ENCODE peak calls at places on chromosomes 12 and 14, in nine cellular contexts. X, N, S, P, T, H, D, B and Z are unnamed samples.

GRCh38 chr12:58919271-58920101 is 818 bp downstream of the LRIG3 start:
- DNase-seq in X (no peak), N (peak), S (peak), P (peak), T (no peak), H (no peak), D (peak), B (peak), Z (peak)

GRCh38 chr14:31449971-31450610 is 7.2 kb downstream of the DTD2 start:
- DNase-seq in X (peak), N (no peak), S (peak), P (peak), T (peak), H (no peak), D (peak), B (no peak), Z (peak)

GRCh38 chr14:74763803-74764531 is 851 bp downstream of the YLPM1 start:
- DNase-seq in X (peak), N (no peak), S (peak), P (peak), T (no peak), H (no peak), D (peak), B (peak), Z (peak)

GRCh38 chr12:53328043-53328435 is 6.6 kb upstream of the AAAS start:
- DNase-seq in X (peak), N (peak), S (no peak), P (no peak), T (no peak), H (no peak), D (no peak), B (no peak), Z (no peak)

GRCh38 chr12:331287-331686 is 57.8 kb downstream of the KDM5A start:
- DNase-seq in X (no peak), N (no peak), S (no peak), P (no peak), T (no peak), H (no peak), D (no peak), B (no peak), Z (no peak)

GRCh38 chr12:107033758-107034739 is 47.1 kb upstream of the MTERF2 start:
- DNase-seq in X (no peak), N (no peak), S (no peak), P (no peak), T (no peak), H (no peak), D (no peak), B (no peak), Z (no peak)

GRCh38 chr12:41869432-41869831 is 275.2 kb downstream of the GXYLT1 start:
- DNase-seq in X (no peak), N (no peak), S (no peak), P (no peak), T (no peak), H (no peak), D (no peak), B (no peak), Z (no peak)

GRCh38 chr12:93676408-93677194 is 574 bp upstream of the CRADD start:
- DNase-seq in X (peak), N (no peak), S (no peak), P (no peak), T (no peak), H (no peak), D (no peak), B (no peak), Z (no peak)

GRCh38 chr14:72178517-72178916 is 246.3 kb downstream of the RGS6 start:
- DNase-seq in X (no peak), N (peak), S (no peak), P (no peak), T (no peak), H (no peak), D (no peak), B (no peak), Z (no peak)

GRCh38 chr14:96117101-96117897 is 78.1 kb downstream of the C14orf132 start:
- DNase-seq in X (peak), N (no peak), S (peak), P (peak), T (no peak), H (no peak), D (no peak), B (no peak), Z (peak)

GRCh38 chr12:119573086-119573485 is 20.5 kb upstream of the TMEM233 start:
- DNase-seq in X (no peak), N (no peak), S (no peak), P (no peak), T (no peak), H (no peak), D (no peak), B (no peak), Z (no peak)

GRCh38 chr12:44465139-44465538 is 411.0 kb downstream of the NELL2 start:
- DNase-seq in X (peak), N (no peak), S (no peak), P (no peak), T (no peak), H (no peak), D (no peak), B (no peak), Z (no peak)

GRCh38 chr12:47984331-47984801 is 19.9 kb downstream of the COL2A1 start:
- DNase-seq in X (no peak), N (no peak), S (no peak), P (no peak), T (no peak), H (no peak), D (no peak), B (no peak), Z (no peak)

GRCh38 chr14:60862283-60862682 is 118.6 kb downstream of the TRMT5 start:
- DNase-seq in X (peak), N (no peak), S (no peak), P (no peak), T (peak), H (no peak), D (peak), B (peak), Z (peak)

GRCh38 chr12:11075642-11076041 is 13.5 kb upstream of the TAS2R46 start:
- DNase-seq in X (no peak), N (no peak), S (no peak), P (no peak), T (no peak), H (no peak), D (no peak), B (no peak), Z (no peak)

GRCh38 chr14:69398053-69398817 is at the start of the genes ERH and SLC39A9:
- DNase-seq in X (peak), N (peak), S (peak), P (peak), T (peak), H (peak), D (peak), B (peak), Z (peak)

GRCh38 chr12:50568338-50569155 is 63.8 kb downstream of the DIP2B start:
- DNase-seq in X (no peak), N (no peak), S (peak), P (no peak), T (no peak), H (no peak), D (no peak), B (no peak), Z (peak)

GRCh38 chr12:64450711-64451486 is 1.0 kb upstream of the TBK1 start:
- DNase-seq in X (peak), N (peak), S (peak), P (peak), T (no peak), H (no peak), D (peak), B (no peak), Z (peak)

GRCh38 chr12:54304187-54304810 is 3.5 kb upstream of the NFE2 start:
- DNase-seq in X (no peak), N (peak), S (no peak), P (no peak), T (no peak), H (peak), D (no peak), B (peak), Z (peak)

GRCh38 chr12:71092290-71092689 is 65.5 kb downstream of the TSPAN8 start:
- DNase-seq in X (no peak), N (no peak), S (peak), P (no peak), T (no peak), H (no peak), D (no peak), B (no peak), Z (peak)

GRCh38 chr14:91405724-91406435 is 11.7 kb downstream of the CCDC88C start:
- DNase-seq in X (no peak), N (no peak), S (no peak), P (no peak), T (no peak), H (no peak), D (peak), B (no peak), Z (no peak)

GRCh38 chr14:21023817-21024667 is 819 bp downstream of the NDRG2 start:
- DNase-seq in X (no peak), N (no peak), S (no peak), P (no peak), T (no peak), H (peak), D (no peak), B (no peak), Z (no peak)

GRCh38 chr12:51917746-51918453 is 10.6 kb downstream of the ACVRL1 start:
- DNase-seq in X (no peak), N (no peak), S (no peak), P (no peak), T (no peak), H (no peak), D (no peak), B (no peak), Z (no peak)

GRCh38 chr12:66152732-66153131 is 17.1 kb downstream of the TMBIM4 start:
- DNase-seq in X (no peak), N (no peak), S (peak), P (no peak), T (peak), H (no peak), D (no peak), B (no peak), Z (no peak)

GRCh38 chr12:21773263-21773741 is 1.2 kb downstream of the KCNJ8 start:
- DNase-seq in X (peak), N (peak), S (peak), P (no peak), T (no peak), H (peak), D (no peak), B (peak), Z (peak)

GRCh38 chr12:104182144-104182543 is 33.4 kb upstream of the TXNRD1 start:
- DNase-seq in X (no peak), N (no peak), S (peak), P (no peak), T (peak), H (peak), D (no peak), B (peak), Z (peak)